ENCODE peak calls at places on chromosomes 1 and 21, in seven cellular contexts. One of them, this sample, is unnamed.

GRCh38 chr1:18530567-18531502 is 50.1 kb downstream of the KLHDC7A start:
- DNase-seq in NCI-H1417: no peak
- DNase-seq in WTC11: peak; percentile 43
- DNase-seq in smooth muscle cell of the brain vasculature: no peak
- DNase-seq in stimulated activated CD4-positive, alpha-beta T cell treated with anti-CD3 and anti-CD28 coated beads, Interleukin-4, amount 100 ng/mL, for 1 hour: no peak
- DNase-seq in MCF 10A: peak; percentile 12
- DNase-seq in choroid plexus epithelial cell: no peak
- DNase-seq in this sample: no peak

GRCh38 chr1:95007687-95008086 is 65.1 kb downstream of the ALG14 start:
- DNase-seq in NCI-H1417: no peak
- DNase-seq in WTC11: no peak
- DNase-seq in smooth muscle cell of the brain vasculature: no peak
- DNase-seq in stimulated activated CD4-positive, alpha-beta T cell treated with anti-CD3 and anti-CD28 coated beads, Interleukin-4, amount 100 ng/mL, for 1 hour: no peak
- DNase-seq in MCF 10A: no peak
- DNase-seq in choroid plexus epithelial cell: no peak
- DNase-seq in this sample: no peak

GRCh38 chr1:188642585-188643168 is 1813.9 kb downstream of the PLA2G4A start:
- DNase-seq in NCI-H1417: peak; percentile 62
- DNase-seq in WTC11: no peak
- DNase-seq in smooth muscle cell of the brain vasculature: no peak
- DNase-seq in stimulated activated CD4-positive, alpha-beta T cell treated with anti-CD3 and anti-CD28 coated beads, Interleukin-4, amount 100 ng/mL, for 1 hour: no peak
- DNase-seq in MCF 10A: peak; percentile 24
- DNase-seq in choroid plexus epithelial cell: no peak
- DNase-seq in this sample: no peak

GRCh38 chr1:230753586-230754251 is 6.5 kb downstream of the CAPN9 start:
- DNase-seq in NCI-H1417: peak; percentile 97
- DNase-seq in WTC11: peak; percentile 73
- DNase-seq in smooth muscle cell of the brain vasculature: no peak
- DNase-seq in stimulated activated CD4-positive, alpha-beta T cell treated with anti-CD3 and anti-CD28 coated beads, Interleukin-4, amount 100 ng/mL, for 1 hour: peak; percentile 23
- DNase-seq in MCF 10A: peak; percentile 66
- DNase-seq in choroid plexus epithelial cell: peak; percentile 47
- DNase-seq in this sample: peak; percentile 3

GRCh38 chr1:65179148-65179547 is 31.1 kb downstream of the AK4 start:
- DNase-seq in NCI-H1417: no peak
- DNase-seq in WTC11: no peak
- DNase-seq in smooth muscle cell of the brain vasculature: no peak
- DNase-seq in stimulated activated CD4-positive, alpha-beta T cell treated with anti-CD3 and anti-CD28 coated beads, Interleukin-4, amount 100 ng/mL, for 1 hour: no peak
- DNase-seq in MCF 10A: no peak
- DNase-seq in choroid plexus epithelial cell: peak; percentile 31
- DNase-seq in this sample: no peak

GRCh38 chr1:41384579-41384978 is 23.3 kb downstream of the FOXO6 start:
- DNase-seq in NCI-H1417: no peak
- DNase-seq in WTC11: no peak
- DNase-seq in smooth muscle cell of the brain vasculature: no peak
- DNase-seq in stimulated activated CD4-positive, alpha-beta T cell treated with anti-CD3 and anti-CD28 coated beads, Interleukin-4, amount 100 ng/mL, for 1 hour: no peak
- DNase-seq in MCF 10A: no peak
- DNase-seq in choroid plexus epithelial cell: no peak
- DNase-seq in this sample: no peak

GRCh38 chr1:59446257-59446901 is 149.5 kb downstream of the FGGY start:
- DNase-seq in NCI-H1417: no peak
- DNase-seq in WTC11: no peak
- DNase-seq in smooth muscle cell of the brain vasculature: peak; percentile 6
- DNase-seq in stimulated activated CD4-positive, alpha-beta T cell treated with anti-CD3 and anti-CD28 coated beads, Interleukin-4, amount 100 ng/mL, for 1 hour: no peak
- DNase-seq in MCF 10A: peak; percentile 45
- DNase-seq in choroid plexus epithelial cell: peak; percentile 88
- DNase-seq in this sample: no peak

GRCh38 chr1:218525451-218526197 is 180.5 kb downstream of the TGFB2 start:
- DNase-seq in NCI-H1417: no peak
- DNase-seq in WTC11: no peak
- DNase-seq in smooth muscle cell of the brain vasculature: no peak
- DNase-seq in stimulated activated CD4-positive, alpha-beta T cell treated with anti-CD3 and anti-CD28 coated beads, Interleukin-4, amount 100 ng/mL, for 1 hour: no peak
- DNase-seq in MCF 10A: no peak
- DNase-seq in choroid plexus epithelial cell: no peak
- DNase-seq in this sample: no peak

GRCh38 chr1:244104309-244105060 is 53.4 kb downstream of the ZBTB18 start:
- DNase-seq in NCI-H1417: peak; percentile 67
- DNase-seq in WTC11: no peak
- DNase-seq in smooth muscle cell of the brain vasculature: peak; percentile 54
- DNase-seq in stimulated activated CD4-positive, alpha-beta T cell treated with anti-CD3 and anti-CD28 coated beads, Interleukin-4, amount 100 ng/mL, for 1 hour: no peak
- DNase-seq in MCF 10A: peak; percentile 59
- DNase-seq in choroid plexus epithelial cell: peak; percentile 88
- DNase-seq in this sample: no peak

GRCh38 chr1:86616871-86617270 is 70.0 kb downstream of the CLCA4 start:
- DNase-seq in NCI-H1417: no peak
- DNase-seq in WTC11: no peak
- DNase-seq in smooth muscle cell of the brain vasculature: no peak
- DNase-seq in stimulated activated CD4-positive, alpha-beta T cell treated with anti-CD3 and anti-CD28 coated beads, Interleukin-4, amount 100 ng/mL, for 1 hour: no peak
- DNase-seq in MCF 10A: peak; percentile 17
- DNase-seq in choroid plexus epithelial cell: no peak
- DNase-seq in this sample: no peak

GRCh38 chr1:221698579-221699349 is 43.1 kb downstream of the DUSP10 start:
- DNase-seq in NCI-H1417: no peak
- DNase-seq in WTC11: no peak
- DNase-seq in smooth muscle cell of the brain vasculature: no peak
- DNase-seq in stimulated activated CD4-positive, alpha-beta T cell treated with anti-CD3 and anti-CD28 coated beads, Interleukin-4, amount 100 ng/mL, for 1 hour: no peak
- DNase-seq in MCF 10A: no peak
- DNase-seq in choroid plexus epithelial cell: no peak
- DNase-seq in this sample: no peak

GRCh38 chr1:151009206-151009587 is 948 bp downstream of the PRUNE1 start:
- DNase-seq in NCI-H1417: no peak
- DNase-seq in WTC11: no peak
- DNase-seq in smooth muscle cell of the brain vasculature: no peak
- DNase-seq in stimulated activated CD4-positive, alpha-beta T cell treated with anti-CD3 and anti-CD28 coated beads, Interleukin-4, amount 100 ng/mL, for 1 hour: no peak
- DNase-seq in MCF 10A: no peak
- DNase-seq in choroid plexus epithelial cell: peak; percentile 44
- DNase-seq in this sample: no peak

GRCh38 chr1:150799104-150799503 is 9.0 kb downstream of the CTSK start:
- DNase-seq in NCI-H1417: no peak
- DNase-seq in WTC11: no peak
- DNase-seq in smooth muscle cell of the brain vasculature: no peak
- DNase-seq in stimulated activated CD4-positive, alpha-beta T cell treated with anti-CD3 and anti-CD28 coated beads, Interleukin-4, amount 100 ng/mL, for 1 hour: no peak
- DNase-seq in MCF 10A: no peak
- DNase-seq in choroid plexus epithelial cell: peak; percentile 31
- DNase-seq in this sample: no peak

GRCh38 chr1:48203287-48203900 is 19.1 kb upstream of the SLC5A9 start:
- DNase-seq in NCI-H1417: peak; percentile 73
- DNase-seq in WTC11: no peak
- DNase-seq in smooth muscle cell of the brain vasculature: no peak
- DNase-seq in stimulated activated CD4-positive, alpha-beta T cell treated with anti-CD3 and anti-CD28 coated beads, Interleukin-4, amount 100 ng/mL, for 1 hour: no peak
- DNase-seq in MCF 10A: peak; percentile 62
- DNase-seq in choroid plexus epithelial cell: peak; percentile 74
- DNase-seq in this sample: no peak

GRCh38 chr1:213371769-213372619 is 321.0 kb downstream of the RPS6KC1 start:
- DNase-seq in NCI-H1417: peak; percentile 63
- DNase-seq in WTC11: no peak
- DNase-seq in smooth muscle cell of the brain vasculature: no peak
- DNase-seq in stimulated activated CD4-positive, alpha-beta T cell treated with anti-CD3 and anti-CD28 coated beads, Interleukin-4, amount 100 ng/mL, for 1 hour: no peak
- DNase-seq in MCF 10A: no peak
- DNase-seq in choroid plexus epithelial cell: no peak
- DNase-seq in this sample: no peak

GRCh38 chr1:47766832-47767740 is 230.1 kb downstream of the TRABD2B start:
- DNase-seq in NCI-H1417: no peak
- DNase-seq in WTC11: no peak
- DNase-seq in smooth muscle cell of the brain vasculature: no peak
- DNase-seq in stimulated activated CD4-positive, alpha-beta T cell treated with anti-CD3 and anti-CD28 coated beads, Interleukin-4, amount 100 ng/mL, for 1 hour: no peak
- DNase-seq in MCF 10A: no peak
- DNase-seq in choroid plexus epithelial cell: no peak
- DNase-seq in this sample: no peak

GRCh38 chr21:14876464-14876863 is 188.3 kb downstream of the NRIP1 start:
- DNase-seq in NCI-H1417: no peak
- DNase-seq in WTC11: no peak
- DNase-seq in smooth muscle cell of the brain vasculature: no peak
- DNase-seq in stimulated activated CD4-positive, alpha-beta T cell treated with anti-CD3 and anti-CD28 coated beads, Interleukin-4, amount 100 ng/mL, for 1 hour: no peak
- DNase-seq in MCF 10A: no peak
- DNase-seq in choroid plexus epithelial cell: no peak
- DNase-seq in this sample: no peak

GRCh38 chr1:41240806-41241747 is 1.0 kb downstream of the SCMH1 start:
- DNase-seq in NCI-H1417: peak; percentile 61
- DNase-seq in WTC11: peak; percentile 50
- DNase-seq in smooth muscle cell of the brain vasculature: no peak
- DNase-seq in stimulated activated CD4-positive, alpha-beta T cell treated with anti-CD3 and anti-CD28 coated beads, Interleukin-4, amount 100 ng/mL, for 1 hour: peak; percentile 35
- DNase-seq in MCF 10A: peak; percentile 61
- DNase-seq in choroid plexus epithelial cell: peak; percentile 32
- DNase-seq in this sample: no peak

GRCh38 chr1:21350132-21350885 is 60.0 kb upstream of the ECE1 start:
- DNase-seq in NCI-H1417: no peak
- DNase-seq in WTC11: no peak
- DNase-seq in smooth muscle cell of the brain vasculature: no peak
- DNase-seq in stimulated activated CD4-positive, alpha-beta T cell treated with anti-CD3 and anti-CD28 coated beads, Interleukin-4, amount 100 ng/mL, for 1 hour: no peak
- DNase-seq in MCF 10A: no peak
- DNase-seq in choroid plexus epithelial cell: no peak
- DNase-seq in this sample: no peak

GRCh38 chr1:30885580-30886513 is 22.7 kb downstream of the SDC3 start:
- DNase-seq in NCI-H1417: peak; percentile 6
- DNase-seq in WTC11: no peak
- DNase-seq in smooth muscle cell of the brain vasculature: no peak
- DNase-seq in stimulated activated CD4-positive, alpha-beta T cell treated with anti-CD3 and anti-CD28 coated beads, Interleukin-4, amount 100 ng/mL, for 1 hour: no peak
- DNase-seq in MCF 10A: no peak
- DNase-seq in choroid plexus epithelial cell: no peak
- DNase-seq in this sample: no peak

GRCh38 chr1:25658791-25659431 is 42.3 kb downstream of the MAN1C1 start:
- DNase-seq in NCI-H1417: no peak
- DNase-seq in WTC11: no peak
- DNase-seq in smooth muscle cell of the brain vasculature: no peak
- DNase-seq in stimulated activated CD4-positive, alpha-beta T cell treated with anti-CD3 and anti-CD28 coated beads, Interleukin-4, amount 100 ng/mL, for 1 hour: no peak
- DNase-seq in MCF 10A: no peak
- DNase-seq in choroid plexus epithelial cell: peak; percentile 32
- DNase-seq in this sample: no peak

GRCh38 chr1:168482106-168482505 is 61.7 kb downstream of the XCL2 start:
- DNase-seq in NCI-H1417: no peak
- DNase-seq in WTC11: peak; percentile 12
- DNase-seq in smooth muscle cell of the brain vasculature: no peak
- DNase-seq in stimulated activated CD4-positive, alpha-beta T cell treated with anti-CD3 and anti-CD28 coated beads, Interleukin-4, amount 100 ng/mL, for 1 hour: no peak
- DNase-seq in MCF 10A: no peak
- DNase-seq in choroid plexus epithelial cell: no peak
- DNase-seq in this sample: no peak

GRCh38 chr1:201636581-201636980 is 97.7 kb downstream of the NAV1 start:
- DNase-seq in NCI-H1417: no peak
- DNase-seq in WTC11: no peak
- DNase-seq in smooth muscle cell of the brain vasculature: no peak
- DNase-seq in stimulated activated CD4-positive, alpha-beta T cell treated with anti-CD3 and anti-CD28 coated beads, Interleukin-4, amount 100 ng/mL, for 1 hour: no peak
- DNase-seq in MCF 10A: no peak
- DNase-seq in choroid plexus epithelial cell: peak; percentile 64
- DNase-seq in this sample: no peak

GRCh38 chr1:163094589-163094988 is 25.4 kb downstream of the RGS4 start:
- DNase-seq in NCI-H1417: peak; percentile 21
- DNase-seq in WTC11: no peak
- DNase-seq in smooth muscle cell of the brain vasculature: no peak
- DNase-seq in stimulated activated CD4-positive, alpha-beta T cell treated with anti-CD3 and anti-CD28 coated beads, Interleukin-4, amount 100 ng/mL, for 1 hour: no peak
- DNase-seq in MCF 10A: peak; percentile 8
- DNase-seq in choroid plexus epithelial cell: peak; percentile 21
- DNase-seq in this sample: no peak

GRCh38 chr1:47180603-47181094 is 9.2 kb downstream of the PDZK1IP1 start:
- DNase-seq in NCI-H1417: no peak
- DNase-seq in WTC11: no peak
- DNase-seq in smooth muscle cell of the brain vasculature: no peak
- DNase-seq in stimulated activated CD4-positive, alpha-beta T cell treated with anti-CD3 and anti-CD28 coated beads, Interleukin-4, amount 100 ng/mL, for 1 hour: no peak
- DNase-seq in MCF 10A: peak; percentile 56
- DNase-seq in choroid plexus epithelial cell: peak; percentile 43
- DNase-seq in this sample: no peak

GRCh38 chr21:37710555-37711293 is 205.5 kb downstream of the KCNJ6 start:
- DNase-seq in NCI-H1417: peak; percentile 95
- DNase-seq in WTC11: no peak
- DNase-seq in smooth muscle cell of the brain vasculature: no peak
- DNase-seq in stimulated activated CD4-positive, alpha-beta T cell treated with anti-CD3 and anti-CD28 coated beads, Interleukin-4, amount 100 ng/mL, for 1 hour: no peak
- DNase-seq in MCF 10A: no peak
- DNase-seq in choroid plexus epithelial cell: peak; percentile 29
- DNase-seq in this sample: no peak

GRCh38 chr1:211326528-211327340 is at the start of gene TRAF5:
- DNase-seq in NCI-H1417: peak; percentile 77
- DNase-seq in WTC11: peak; percentile 65
- DNase-seq in smooth muscle cell of the brain vasculature: no peak
- DNase-seq in stimulated activated CD4-positive, alpha-beta T cell treated with anti-CD3 and anti-CD28 coated beads, Interleukin-4, amount 100 ng/mL, for 1 hour: peak; percentile 57
- DNase-seq in MCF 10A: peak; percentile 58
- DNase-seq in choroid plexus epithelial cell: peak; percentile 64
- DNase-seq in this sample: no peak

GRCh38 chr1:41492341-41492848 is 7.9 kb upstream of the EDN2 start:
- DNase-seq in NCI-H1417: no peak
- DNase-seq in WTC11: peak; percentile 84
- DNase-seq in smooth muscle cell of the brain vasculature: no peak
- DNase-seq in stimulated activated CD4-positive, alpha-beta T cell treated with anti-CD3 and anti-CD28 coated beads, Interleukin-4, amount 100 ng/mL, for 1 hour: peak; percentile 48
- DNase-seq in MCF 10A: no peak
- DNase-seq in choroid plexus epithelial cell: no peak
- DNase-seq in this sample: no peak

GRCh38 chr1:47755368-47755990 is 241.7 kb downstream of the TRABD2B start:
- DNase-seq in NCI-H1417: peak; percentile 14
- DNase-seq in WTC11: peak; percentile 87
- DNase-seq in smooth muscle cell of the brain vasculature: no peak
- DNase-seq in stimulated activated CD4-positive, alpha-beta T cell treated with anti-CD3 and anti-CD28 coated beads, Interleukin-4, amount 100 ng/mL, for 1 hour: peak; percentile 54
- DNase-seq in MCF 10A: peak; percentile 40
- DNase-seq in choroid plexus epithelial cell: no peak
- DNase-seq in this sample: no peak

GRCh38 chr1:223188618-223189356 is 45.7 kb upstream of the TLR5 start:
- DNase-seq in NCI-H1417: no peak
- DNase-seq in WTC11: no peak
- DNase-seq in smooth muscle cell of the brain vasculature: no peak
- DNase-seq in stimulated activated CD4-positive, alpha-beta T cell treated with anti-CD3 and anti-CD28 coated beads, Interleukin-4, amount 100 ng/mL, for 1 hour: no peak
- DNase-seq in MCF 10A: no peak
- DNase-seq in choroid plexus epithelial cell: no peak
- DNase-seq in this sample: no peak

GRCh38 chr1:171929121-171929520 is 87.8 kb downstream of the DNM3 start:
- DNase-seq in NCI-H1417: no peak
- DNase-seq in WTC11: no peak
- DNase-seq in smooth muscle cell of the brain vasculature: no peak
- DNase-seq in stimulated activated CD4-positive, alpha-beta T cell treated with anti-CD3 and anti-CD28 coated beads, Interleukin-4, amount 100 ng/mL, for 1 hour: no peak
- DNase-seq in MCF 10A: no peak
- DNase-seq in choroid plexus epithelial cell: peak; percentile 1
- DNase-seq in this sample: no peak

GRCh38 chr1:35460796-35461195 is 96.4 kb downstream of the KIAA0319L start:
- DNase-seq in NCI-H1417: no peak
- DNase-seq in WTC11: no peak
- DNase-seq in smooth muscle cell of the brain vasculature: no peak
- DNase-seq in stimulated activated CD4-positive, alpha-beta T cell treated with anti-CD3 and anti-CD28 coated beads, Interleukin-4, amount 100 ng/mL, for 1 hour: no peak
- DNase-seq in MCF 10A: no peak
- DNase-seq in choroid plexus epithelial cell: no peak
- DNase-seq in this sample: no peak

GRCh38 chr1:41440321-41441090 is 44.0 kb downstream of the EDN2 start:
- DNase-seq in NCI-H1417: no peak
- DNase-seq in WTC11: no peak
- DNase-seq in smooth muscle cell of the brain vasculature: no peak
- DNase-seq in stimulated activated CD4-positive, alpha-beta T cell treated with anti-CD3 and anti-CD28 coated beads, Interleukin-4, amount 100 ng/mL, for 1 hour: no peak
- DNase-seq in MCF 10A: no peak
- DNase-seq in choroid plexus epithelial cell: no peak
- DNase-seq in this sample: no peak

GRCh38 chr21:34544032-34544496 is 32.1 kb upstream of the KCNE1 start:
- DNase-seq in NCI-H1417: peak; percentile 54
- DNase-seq in WTC11: peak; percentile 66
- DNase-seq in smooth muscle cell of the brain vasculature: no peak
- DNase-seq in stimulated activated CD4-positive, alpha-beta T cell treated with anti-CD3 and anti-CD28 coated beads, Interleukin-4, amount 100 ng/mL, for 1 hour: peak; percentile 41
- DNase-seq in MCF 10A: peak; percentile 90
- DNase-seq in choroid plexus epithelial cell: peak; percentile 93
- DNase-seq in this sample: peak; percentile 22

GRCh38 chr1:149978547-149979023 is 31.9 kb downstream of the OTUD7B start:
- DNase-seq in NCI-H1417: no peak
- DNase-seq in WTC11: no peak
- DNase-seq in smooth muscle cell of the brain vasculature: no peak
- DNase-seq in stimulated activated CD4-positive, alpha-beta T cell treated with anti-CD3 and anti-CD28 coated beads, Interleukin-4, amount 100 ng/mL, for 1 hour: no peak
- DNase-seq in MCF 10A: peak; percentile 59
- DNase-seq in choroid plexus epithelial cell: peak; percentile 66
- DNase-seq in this sample: no peak

GRCh38 chr1:18926315-18927081 is 24.1 kb upstream of the ALDH4A1 start:
- DNase-seq in NCI-H1417: no peak
- DNase-seq in WTC11: no peak
- DNase-seq in smooth muscle cell of the brain vasculature: no peak
- DNase-seq in stimulated activated CD4-positive, alpha-beta T cell treated with anti-CD3 and anti-CD28 coated beads, Interleukin-4, amount 100 ng/mL, for 1 hour: peak; percentile 78
- DNase-seq in MCF 10A: peak; percentile 87
- DNase-seq in choroid plexus epithelial cell: peak; percentile 79
- DNase-seq in this sample: no peak